ENCODE peak calls at places on chromosomes 6 and 20, in nine cellular contexts. N is T47D; Y is activated CD4-positive, CD25-positive, alpha-beta regulatory T cell; T is activated T-cell treated with anti-CD3 and anti-CD28 coated beads for 48 hours; C is Daoy; S is stimulated activated CD8-positive, alpha-beta memory T cell treated with anti-CD3 and anti-CD28 coated beads, Interleukin-7, amount 100 ng/mL, for 24 hours; A is mucosa of gallbladder; E is pancreas; K is HFFc6. H is an unnamed sample.

GRCh38 chr6:12801141-12801540 is 84.6 kb downstream of the PHACTR1 start:
- DNase-seq in A (no peak), T (no peak), Y (no peak), N (peak; percentile 33), E (no peak), K (no peak), S (no peak), C (peak; percentile 19), H (no peak)

GRCh38 chr6:28589234-28589951 is 63.7 kb downstream of the GPX5 start:
- DNase-seq in S (peak; percentile 20), K (peak; percentile 98), Y (no peak), T (peak; percentile 58), E (peak; percentile 30), C (peak; percentile 98), A (no peak), N (peak; percentile 72), H (no peak)

GRCh38 chr6:10510592-10511367 is 10.4 kb upstream of the GCNT2 start:
- DNase-seq in K (peak; percentile 32), Y (peak; percentile 4), A (peak; percentile 58), C (peak; percentile 83), N (peak; percentile 73), E (peak; percentile 68), T (peak; percentile 23), S (no peak), H (peak; percentile 75)

GRCh38 chr6:159279790-159280277 is 110.6 kb downstream of the FNDC1 start:
- DNase-seq in S (no peak), Y (no peak), C (peak; percentile 60), A (peak; percentile 22), T (no peak), E (no peak), N (no peak), K (no peak), H (peak; percentile 69)

GRCh38 chr6:73823046-73823735 is 127.2 kb downstream of the CD109 start:
- DNase-seq in K (no peak), N (no peak), S (no peak), E (no peak), Y (no peak), T (no peak), A (no peak), C (no peak), H (no peak)

GRCh38 chr20:56411759-56412472 is at the start of gene CASS4:
- DNase-seq in T (no peak), Y (no peak), A (peak; percentile 28), N (no peak), S (no peak), K (no peak), C (peak; percentile 50), E (no peak), H (no peak)

GRCh38 chr20:49567421-49568256 is at the start of gene PTGIS:
- DNase-seq in A (no peak), S (no peak), C (peak; percentile 40), T (no peak), Y (no peak), N (no peak), E (no peak), K (no peak), H (peak; percentile 25)

GRCh38 chr20:2385026-2385425 is 4.3 kb downstream of the TGM6 start:
- DNase-seq in T (no peak), K (peak; percentile 64), E (no peak), S (no peak), C (peak; percentile 61), A (no peak), Y (no peak), N (no peak), H (no peak)

GRCh38 chr20:38590682-38591483 is 9.9 kb downstream of the ADIG start:
- DNase-seq in C (no peak), K (peak; percentile 4), T (no peak), Y (no peak), S (no peak), N (no peak), A (no peak), E (no peak), H (no peak)

GRCh38 chr20:4217349-4217761 is 202.0 kb upstream of the RNF24 start:
- DNase-seq in C (no peak), N (no peak), Y (no peak), T (no peak), E (no peak), S (no peak), A (peak; percentile 59), K (no peak), H (no peak)

GRCh38 chr6:13099771-13100170 is 228.6 kb downstream of the TBC1D7 start:
- DNase-seq in S (no peak), N (peak; percentile 14), E (no peak), C (no peak), A (no peak), T (no peak), K (no peak), Y (no peak), H (no peak)

GRCh38 chr6:10559492-10560150 is 38.5 kb downstream of the GCNT2 start:
- DNase-seq in S (no peak), Y (no peak), K (no peak), C (no peak), E (no peak), N (no peak), A (no peak), T (no peak), H (no peak)

GRCh38 chr6:36735110-36735971 is 37.7 kb downstream of the RAB44 start:
- DNase-seq in A (peak; percentile 71), C (peak; percentile 57), T (no peak), E (peak; percentile 53), N (peak; percentile 23), Y (no peak), K (peak; percentile 83), S (no peak), H (peak; percentile 72)

GRCh38 chr6:53233309-53233708 is 84.7 kb upstream of the GCM1 start:
- DNase-seq in C (peak; percentile 82), K (no peak), E (no peak), T (no peak), N (no peak), S (no peak), A (no peak), Y (no peak), H (no peak)

GRCh38 chr6:21947751-21948386 is 349.0 kb downstream of the PRL start:
- DNase-seq in K (no peak), C (peak; percentile 36), E (no peak), S (no peak), T (no peak), A (no peak), Y (no peak), N (no peak), H (no peak)

GRCh38 chr6:74899416-74899815 is 306.4 kb downstream of the COL12A1 start:
- DNase-seq in N (peak; percentile 41), C (no peak), Y (no peak), K (peak; percentile 57), T (no peak), E (no peak), A (no peak), S (no peak), H (no peak)

GRCh38 chr6:13812359-13812642 is 2.1 kb downstream of the MCUR1 start:
- DNase-seq in S (no peak), C (no peak), K (no peak), E (no peak), N (no peak), T (no peak), A (no peak), Y (no peak), H (no peak)

GRCh38 chr20:44582321-44583025 is at the start of gene PKIG:
- DNase-seq in S (no peak), E (no peak), T (no peak), K (peak; percentile 59), N (no peak), Y (no peak), A (peak; percentile 34), C (peak; percentile 87), H (no peak)

GRCh38 chr6:17206566-17207072 is 74.5 kb upstream of the RBM24 start:
- DNase-seq in E (no peak), C (no peak), A (no peak), Y (no peak), N (no peak), T (no peak), K (no peak), S (no peak), H (no peak)

GRCh38 chr20:55211481-55211880 is 736.1 kb downstream of the DOK5 start:
- DNase-seq in N (no peak), S (no peak), A (no peak), K (no peak), Y (no peak), C (no peak), E (no peak), T (no peak), H (no peak)

GRCh38 chr6:3751730-3752537 is 421 bp upstream of the PXDC1 start:
- DNase-seq in E (peak; percentile 87), A (peak; percentile 87), C (peak; percentile 97), N (peak; percentile 82), T (peak; percentile 68), K (peak; percentile 90), Y (peak; percentile 25), S (no peak), H (peak; percentile 80)

GRCh38 chr20:20665200-20665599 is 47.2 kb downstream of the RALGAPA2 start:
- DNase-seq in C (no peak), E (no peak), T (no peak), K (no peak), Y (no peak), S (no peak), A (no peak), N (no peak), H (no peak)

GRCh38 chr6:169691260-169691659 is 10.6 kb downstream of the WDR27 start:
- DNase-seq in T (no peak), A (no peak), N (no peak), C (no peak), E (no peak), S (no peak), Y (no peak), K (no peak), H (no peak)

GRCh38 chr6:3607599-3607998 is 143.9 kb downstream of the PXDC1 start:
- DNase-seq in C (no peak), T (no peak), Y (no peak), A (no peak), N (no peak), K (no peak), S (no peak), E (no peak), H (no peak)

GRCh38 chr6:16239090-16239797 is 857 bp downstream of the GMPR start:
- DNase-seq in E (peak; percentile 49), A (peak; percentile 59), K (no peak), S (no peak), N (peak; percentile 68), Y (no peak), C (peak; percentile 55), T (no peak), H (peak; percentile 80)

GRCh38 chr6:125558451-125558850 is 191.0 kb upstream of the HEY2 start:
- DNase-seq in A (no peak), K (no peak), N (no peak), E (no peak), C (no peak), Y (no peak), T (no peak), S (no peak), H (no peak)

GRCh38 chr6:85390775-85391174 is 59.1 kb upstream of the NT5E start:
- DNase-seq in E (no peak), A (no peak), Y (no peak), S (no peak), T (no peak), K (peak; percentile 21), N (no peak), C (no peak), H (no peak)

GRCh38 chr20:36784116-36784515 is 10.6 kb upstream of the DSN1 start:
- DNase-seq in A (no peak), N (no peak), S (no peak), T (no peak), C (no peak), E (no peak), Y (no peak), K (no peak), H (no peak)